ENCODE peak calls at places on chromosomes 5 and 9, in ten cellular contexts. One of them, this sample, is unnamed.

GRCh38 chr9:121818841-121819430 is 167.5 kb downstream of the DAB2IP start:
- DNase-seq in RPMI8226: no peak
- DNase-seq in smooth muscle cell of the brain vasculature: no peak
- DNase-seq in T-helper 2 cell: no peak
- DNase-seq in sigmoid colon: no peak
- DNase-seq in NCI-H82: no peak
- DNase-seq in brain microvascular endothelial cell: no peak
- DNase-seq in stimulated activated CD8-positive, alpha-beta memory T cell treated with anti-CD3 and anti-CD28 coated beads, Interleukin-4, amount 100 ng/mL, for 1 hour: no peak
- DNase-seq in pulmonary artery endothelial cell: no peak
- DNase-seq in hepatocyte: no peak
- DNase-seq in this sample: no peak

GRCh38 chr5:81759632-81760005 is 8.7 kb upstream of the SSBP2 start:
- DNase-seq in RPMI8226: no peak
- DNase-seq in smooth muscle cell of the brain vasculature: no peak
- DNase-seq in T-helper 2 cell: no peak
- DNase-seq in sigmoid colon: no peak
- DNase-seq in NCI-H82: no peak
- DNase-seq in brain microvascular endothelial cell: no peak
- DNase-seq in stimulated activated CD8-positive, alpha-beta memory T cell treated with anti-CD3 and anti-CD28 coated beads, Interleukin-4, amount 100 ng/mL, for 1 hour: no peak
- DNase-seq in pulmonary artery endothelial cell: no peak
- DNase-seq in hepatocyte: no peak
- DNase-seq in this sample: no peak

GRCh38 chr5:78577051-78577807 is 71.3 kb downstream of the LHFPL2 start:
- DNase-seq in RPMI8226: no peak
- DNase-seq in smooth muscle cell of the brain vasculature: no peak
- DNase-seq in T-helper 2 cell: no peak
- DNase-seq in sigmoid colon: peak
- DNase-seq in NCI-H82: no peak
- DNase-seq in brain microvascular endothelial cell: no peak
- DNase-seq in stimulated activated CD8-positive, alpha-beta memory T cell treated with anti-CD3 and anti-CD28 coated beads, Interleukin-4, amount 100 ng/mL, for 1 hour: no peak
- DNase-seq in pulmonary artery endothelial cell: no peak
- DNase-seq in hepatocyte: no peak
- DNase-seq in this sample: no peak

GRCh38 chr5:112420111-112420864 is 1.2 kb upstream of the EPB41L4A start:
- DNase-seq in RPMI8226: peak
- DNase-seq in smooth muscle cell of the brain vasculature: peak
- DNase-seq in T-helper 2 cell: no peak
- DNase-seq in sigmoid colon: peak
- DNase-seq in NCI-H82: peak
- DNase-seq in brain microvascular endothelial cell: peak
- DNase-seq in stimulated activated CD8-positive, alpha-beta memory T cell treated with anti-CD3 and anti-CD28 coated beads, Interleukin-4, amount 100 ng/mL, for 1 hour: no peak
- DNase-seq in pulmonary artery endothelial cell: peak
- DNase-seq in hepatocyte: peak
- DNase-seq in this sample: no peak

GRCh38 chr9:97768731-97769130 is 71.6 kb upstream of the XPA start:
- DNase-seq in RPMI8226: no peak
- DNase-seq in smooth muscle cell of the brain vasculature: no peak
- DNase-seq in T-helper 2 cell: no peak
- DNase-seq in sigmoid colon: no peak
- DNase-seq in NCI-H82: no peak
- DNase-seq in brain microvascular endothelial cell: peak
- DNase-seq in stimulated activated CD8-positive, alpha-beta memory T cell treated with anti-CD3 and anti-CD28 coated beads, Interleukin-4, amount 100 ng/mL, for 1 hour: no peak
- DNase-seq in pulmonary artery endothelial cell: no peak
- DNase-seq in hepatocyte: no peak
- DNase-seq in this sample: peak

GRCh38 chr5:991472-992267 is 16.9 kb upstream of the NKD2 start:
- DNase-seq in RPMI8226: no peak
- DNase-seq in smooth muscle cell of the brain vasculature: no peak
- DNase-seq in T-helper 2 cell: no peak
- DNase-seq in sigmoid colon: peak
- DNase-seq in NCI-H82: no peak
- DNase-seq in brain microvascular endothelial cell: no peak
- DNase-seq in stimulated activated CD8-positive, alpha-beta memory T cell treated with anti-CD3 and anti-CD28 coated beads, Interleukin-4, amount 100 ng/mL, for 1 hour: no peak
- DNase-seq in pulmonary artery endothelial cell: no peak
- DNase-seq in hepatocyte: peak
- DNase-seq in this sample: no peak

GRCh38 chr9:95505676-95506437 is 10.9 kb downstream of the PTCH1 start:
- DNase-seq in RPMI8226: peak
- DNase-seq in smooth muscle cell of the brain vasculature: no peak
- DNase-seq in T-helper 2 cell: no peak
- DNase-seq in sigmoid colon: peak
- DNase-seq in NCI-H82: peak
- DNase-seq in brain microvascular endothelial cell: no peak
- DNase-seq in stimulated activated CD8-positive, alpha-beta memory T cell treated with anti-CD3 and anti-CD28 coated beads, Interleukin-4, amount 100 ng/mL, for 1 hour: no peak
- DNase-seq in pulmonary artery endothelial cell: no peak
- DNase-seq in hepatocyte: peak
- DNase-seq in this sample: no peak

GRCh38 chr5:133119233-133119711 is 67.5 kb downstream of the HSPA4 start:
- DNase-seq in RPMI8226: no peak
- DNase-seq in smooth muscle cell of the brain vasculature: no peak
- DNase-seq in T-helper 2 cell: no peak
- DNase-seq in sigmoid colon: no peak
- DNase-seq in NCI-H82: peak
- DNase-seq in brain microvascular endothelial cell: no peak
- DNase-seq in stimulated activated CD8-positive, alpha-beta memory T cell treated with anti-CD3 and anti-CD28 coated beads, Interleukin-4, amount 100 ng/mL, for 1 hour: no peak
- DNase-seq in pulmonary artery endothelial cell: no peak
- DNase-seq in hepatocyte: no peak
- DNase-seq in this sample: no peak

GRCh38 chr9:134445000-134445399 is 118.7 kb downstream of the RXRA start:
- DNase-seq in RPMI8226: no peak
- DNase-seq in smooth muscle cell of the brain vasculature: no peak
- DNase-seq in T-helper 2 cell: no peak
- DNase-seq in sigmoid colon: no peak
- DNase-seq in NCI-H82: no peak
- DNase-seq in brain microvascular endothelial cell: no peak
- DNase-seq in stimulated activated CD8-positive, alpha-beta memory T cell treated with anti-CD3 and anti-CD28 coated beads, Interleukin-4, amount 100 ng/mL, for 1 hour: no peak
- DNase-seq in pulmonary artery endothelial cell: no peak
- DNase-seq in hepatocyte: no peak
- DNase-seq in this sample: no peak

GRCh38 chr9:15333376-15333881 is 26.4 kb upstream of the TTC39B start:
- DNase-seq in RPMI8226: no peak
- DNase-seq in smooth muscle cell of the brain vasculature: no peak
- DNase-seq in T-helper 2 cell: no peak
- DNase-seq in sigmoid colon: no peak
- DNase-seq in NCI-H82: no peak
- DNase-seq in brain microvascular endothelial cell: no peak
- DNase-seq in stimulated activated CD8-positive, alpha-beta memory T cell treated with anti-CD3 and anti-CD28 coated beads, Interleukin-4, amount 100 ng/mL, for 1 hour: no peak
- DNase-seq in pulmonary artery endothelial cell: no peak
- DNase-seq in hepatocyte: peak
- DNase-seq in this sample: no peak

GRCh38 chr5:72817076-72817476 is 615 bp downstream of the TNPO1 start:
- DNase-seq in RPMI8226: peak
- DNase-seq in smooth muscle cell of the brain vasculature: no peak
- DNase-seq in T-helper 2 cell: no peak
- DNase-seq in sigmoid colon: peak
- DNase-seq in NCI-H82: peak
- DNase-seq in brain microvascular endothelial cell: peak
- DNase-seq in stimulated activated CD8-positive, alpha-beta memory T cell treated with anti-CD3 and anti-CD28 coated beads, Interleukin-4, amount 100 ng/mL, for 1 hour: no peak
- DNase-seq in pulmonary artery endothelial cell: no peak
- DNase-seq in hepatocyte: peak
- DNase-seq in this sample: no peak

GRCh38 chr5:83281658-83282057 is 189.9 kb upstream of the VCAN start:
- DNase-seq in RPMI8226: no peak
- DNase-seq in smooth muscle cell of the brain vasculature: no peak
- DNase-seq in T-helper 2 cell: no peak
- DNase-seq in sigmoid colon: no peak
- DNase-seq in NCI-H82: no peak
- DNase-seq in brain microvascular endothelial cell: peak
- DNase-seq in stimulated activated CD8-positive, alpha-beta memory T cell treated with anti-CD3 and anti-CD28 coated beads, Interleukin-4, amount 100 ng/mL, for 1 hour: no peak
- DNase-seq in pulmonary artery endothelial cell: no peak
- DNase-seq in hepatocyte: no peak
- DNase-seq in this sample: peak

GRCh38 chr5:80408976-80409926 is 1.4 kb downstream of the ZFYVE16 start:
- DNase-seq in RPMI8226: no peak
- DNase-seq in smooth muscle cell of the brain vasculature: no peak
- DNase-seq in T-helper 2 cell: no peak
- DNase-seq in sigmoid colon: no peak
- DNase-seq in NCI-H82: peak
- DNase-seq in brain microvascular endothelial cell: peak
- DNase-seq in stimulated activated CD8-positive, alpha-beta memory T cell treated with anti-CD3 and anti-CD28 coated beads, Interleukin-4, amount 100 ng/mL, for 1 hour: no peak
- DNase-seq in pulmonary artery endothelial cell: no peak
- DNase-seq in hepatocyte: no peak
- DNase-seq in this sample: no peak

GRCh38 chr9:130901498-130902203 is 5.0 kb upstream of the QRFP start:
- DNase-seq in RPMI8226: peak
- DNase-seq in smooth muscle cell of the brain vasculature: no peak
- DNase-seq in T-helper 2 cell: no peak
- DNase-seq in sigmoid colon: no peak
- DNase-seq in NCI-H82: no peak
- DNase-seq in brain microvascular endothelial cell: no peak
- DNase-seq in stimulated activated CD8-positive, alpha-beta memory T cell treated with anti-CD3 and anti-CD28 coated beads, Interleukin-4, amount 100 ng/mL, for 1 hour: no peak
- DNase-seq in pulmonary artery endothelial cell: no peak
- DNase-seq in hepatocyte: no peak
- DNase-seq in this sample: no peak

GRCh38 chr5:81779125-81779934 is 28.4 kb upstream of the SSBP2 start:
- DNase-seq in RPMI8226: peak
- DNase-seq in smooth muscle cell of the brain vasculature: no peak
- DNase-seq in T-helper 2 cell: peak
- DNase-seq in sigmoid colon: peak
- DNase-seq in NCI-H82: no peak
- DNase-seq in brain microvascular endothelial cell: no peak
- DNase-seq in stimulated activated CD8-positive, alpha-beta memory T cell treated with anti-CD3 and anti-CD28 coated beads, Interleukin-4, amount 100 ng/mL, for 1 hour: no peak
- DNase-seq in pulmonary artery endothelial cell: no peak
- DNase-seq in hepatocyte: no peak
- DNase-seq in this sample: no peak

GRCh38 chr5:149959406-149960236 is 937 bp upstream of the SLC26A2 start:
- DNase-seq in RPMI8226: peak
- DNase-seq in smooth muscle cell of the brain vasculature: no peak
- DNase-seq in T-helper 2 cell: no peak
- DNase-seq in sigmoid colon: no peak
- DNase-seq in NCI-H82: peak
- DNase-seq in brain microvascular endothelial cell: peak
- DNase-seq in stimulated activated CD8-positive, alpha-beta memory T cell treated with anti-CD3 and anti-CD28 coated beads, Interleukin-4, amount 100 ng/mL, for 1 hour: no peak
- DNase-seq in pulmonary artery endothelial cell: peak
- DNase-seq in hepatocyte: peak
- DNase-seq in this sample: peak

GRCh38 chr5:158317507-158317906 is 458.6 kb upstream of the CLINT1 start:
- DNase-seq in RPMI8226: no peak
- DNase-seq in smooth muscle cell of the brain vasculature: no peak
- DNase-seq in T-helper 2 cell: no peak
- DNase-seq in sigmoid colon: no peak
- DNase-seq in NCI-H82: peak
- DNase-seq in brain microvascular endothelial cell: no peak
- DNase-seq in stimulated activated CD8-positive, alpha-beta memory T cell treated with anti-CD3 and anti-CD28 coated beads, Interleukin-4, amount 100 ng/mL, for 1 hour: no peak
- DNase-seq in pulmonary artery endothelial cell: no peak
- DNase-seq in hepatocyte: no peak
- DNase-seq in this sample: no peak

GRCh38 chr5:1161832-1162229 is 39.6 kb upstream of the SLC6A19 start:
- DNase-seq in RPMI8226: no peak
- DNase-seq in smooth muscle cell of the brain vasculature: no peak
- DNase-seq in T-helper 2 cell: no peak
- DNase-seq in sigmoid colon: peak
- DNase-seq in NCI-H82: no peak
- DNase-seq in brain microvascular endothelial cell: no peak
- DNase-seq in stimulated activated CD8-positive, alpha-beta memory T cell treated with anti-CD3 and anti-CD28 coated beads, Interleukin-4, amount 100 ng/mL, for 1 hour: no peak
- DNase-seq in pulmonary artery endothelial cell: no peak
- DNase-seq in hepatocyte: no peak
- DNase-seq in this sample: no peak

GRCh38 chr5:82749453-82749852 is 327.7 kb downstream of the TMEM167A start:
- DNase-seq in RPMI8226: peak
- DNase-seq in smooth muscle cell of the brain vasculature: no peak
- DNase-seq in T-helper 2 cell: no peak
- DNase-seq in sigmoid colon: no peak
- DNase-seq in NCI-H82: no peak
- DNase-seq in brain microvascular endothelial cell: peak
- DNase-seq in stimulated activated CD8-positive, alpha-beta memory T cell treated with anti-CD3 and anti-CD28 coated beads, Interleukin-4, amount 100 ng/mL, for 1 hour: no peak
- DNase-seq in pulmonary artery endothelial cell: no peak
- DNase-seq in hepatocyte: peak
- DNase-seq in this sample: no peak

GRCh38 chr9:104536756-104537155 is at the start of gene OR13C3:
- DNase-seq in RPMI8226: no peak
- DNase-seq in smooth muscle cell of the brain vasculature: no peak
- DNase-seq in T-helper 2 cell: no peak
- DNase-seq in sigmoid colon: no peak
- DNase-seq in NCI-H82: no peak
- DNase-seq in brain microvascular endothelial cell: no peak
- DNase-seq in stimulated activated CD8-positive, alpha-beta memory T cell treated with anti-CD3 and anti-CD28 coated beads, Interleukin-4, amount 100 ng/mL, for 1 hour: no peak
- DNase-seq in pulmonary artery endothelial cell: no peak
- DNase-seq in hepatocyte: no peak
- DNase-seq in this sample: no peak

GRCh38 chr5:40429258-40430111 is 250.2 kb upstream of the PTGER4 start:
- DNase-seq in RPMI8226: no peak
- DNase-seq in smooth muscle cell of the brain vasculature: no peak
- DNase-seq in T-helper 2 cell: no peak
- DNase-seq in sigmoid colon: no peak
- DNase-seq in NCI-H82: no peak
- DNase-seq in brain microvascular endothelial cell: peak
- DNase-seq in stimulated activated CD8-positive, alpha-beta memory T cell treated with anti-CD3 and anti-CD28 coated beads, Interleukin-4, amount 100 ng/mL, for 1 hour: no peak
- DNase-seq in pulmonary artery endothelial cell: peak
- DNase-seq in hepatocyte: no peak
- DNase-seq in this sample: no peak

GRCh38 chr9:97773091-97773490 is 76.0 kb upstream of the XPA start:
- DNase-seq in RPMI8226: no peak
- DNase-seq in smooth muscle cell of the brain vasculature: no peak
- DNase-seq in T-helper 2 cell: no peak
- DNase-seq in sigmoid colon: no peak
- DNase-seq in NCI-H82: no peak
- DNase-seq in brain microvascular endothelial cell: no peak
- DNase-seq in stimulated activated CD8-positive, alpha-beta memory T cell treated with anti-CD3 and anti-CD28 coated beads, Interleukin-4, amount 100 ng/mL, for 1 hour: no peak
- DNase-seq in pulmonary artery endothelial cell: no peak
- DNase-seq in hepatocyte: no peak
- DNase-seq in this sample: no peak

GRCh38 chr5:1799602-1800469 is at the start of gene MRPL36:
- DNase-seq in RPMI8226: peak
- DNase-seq in smooth muscle cell of the brain vasculature: peak
- DNase-seq in T-helper 2 cell: peak
- DNase-seq in sigmoid colon: peak
- DNase-seq in NCI-H82: peak
- DNase-seq in brain microvascular endothelial cell: peak
- DNase-seq in stimulated activated CD8-positive, alpha-beta memory T cell treated with anti-CD3 and anti-CD28 coated beads, Interleukin-4, amount 100 ng/mL, for 1 hour: peak
- DNase-seq in pulmonary artery endothelial cell: peak
- DNase-seq in hepatocyte: peak
- DNase-seq in this sample: peak

GRCh38 chr9:21830589-21830988 is 28.2 kb downstream of the MTAP start:
- DNase-seq in RPMI8226: no peak
- DNase-seq in smooth muscle cell of the brain vasculature: no peak
- DNase-seq in T-helper 2 cell: no peak
- DNase-seq in sigmoid colon: no peak
- DNase-seq in NCI-H82: no peak
- DNase-seq in brain microvascular endothelial cell: no peak
- DNase-seq in stimulated activated CD8-positive, alpha-beta memory T cell treated with anti-CD3 and anti-CD28 coated beads, Interleukin-4, amount 100 ng/mL, for 1 hour: no peak
- DNase-seq in pulmonary artery endothelial cell: no peak
- DNase-seq in hepatocyte: no peak
- DNase-seq in this sample: peak

GRCh38 chr9:131500939-131501541 is 1.7 kb upstream of the POMT1 start:
- DNase-seq in RPMI8226: peak
- DNase-seq in smooth muscle cell of the brain vasculature: no peak
- DNase-seq in T-helper 2 cell: no peak
- DNase-seq in sigmoid colon: no peak
- DNase-seq in NCI-H82: peak
- DNase-seq in brain microvascular endothelial cell: no peak
- DNase-seq in stimulated activated CD8-positive, alpha-beta memory T cell treated with anti-CD3 and anti-CD28 coated beads, Interleukin-4, amount 100 ng/mL, for 1 hour: no peak
- DNase-seq in pulmonary artery endothelial cell: no peak
- DNase-seq in hepatocyte: peak
- DNase-seq in this sample: peak

GRCh38 chr5:386432-387341 is 56.3 kb upstream of the EXOC3 start:
- DNase-seq in RPMI8226: no peak
- DNase-seq in smooth muscle cell of the brain vasculature: no peak
- DNase-seq in T-helper 2 cell: no peak
- DNase-seq in sigmoid colon: peak
- DNase-seq in NCI-H82: no peak
- DNase-seq in brain microvascular endothelial cell: no peak
- DNase-seq in stimulated activated CD8-positive, alpha-beta memory T cell treated with anti-CD3 and anti-CD28 coated beads, Interleukin-4, amount 100 ng/mL, for 1 hour: no peak
- DNase-seq in pulmonary artery endothelial cell: no peak
- DNase-seq in hepatocyte: peak
- DNase-seq in this sample: no peak

GRCh38 chr5:14036947-14037346 is 92.5 kb upstream of the DNAH5 start:
- DNase-seq in RPMI8226: no peak
- DNase-seq in smooth muscle cell of the brain vasculature: no peak
- DNase-seq in T-helper 2 cell: no peak
- DNase-seq in sigmoid colon: no peak
- DNase-seq in NCI-H82: no peak
- DNase-seq in brain microvascular endothelial cell: no peak
- DNase-seq in stimulated activated CD8-positive, alpha-beta memory T cell treated with anti-CD3 and anti-CD28 coated beads, Interleukin-4, amount 100 ng/mL, for 1 hour: no peak
- DNase-seq in pulmonary artery endothelial cell: no peak
- DNase-seq in hepatocyte: no peak
- DNase-seq in this sample: no peak

GRCh38 chr5:3317051-3317795 is 278.4 kb upstream of the IRX1 start:
- DNase-seq in RPMI8226: no peak
- DNase-seq in smooth muscle cell of the brain vasculature: no peak
- DNase-seq in T-helper 2 cell: no peak
- DNase-seq in sigmoid colon: no peak
- DNase-seq in NCI-H82: no peak
- DNase-seq in brain microvascular endothelial cell: no peak
- DNase-seq in stimulated activated CD8-positive, alpha-beta memory T cell treated with anti-CD3 and anti-CD28 coated beads, Interleukin-4, amount 100 ng/mL, for 1 hour: no peak
- DNase-seq in pulmonary artery endothelial cell: no peak
- DNase-seq in hepatocyte: no peak
- DNase-seq in this sample: no peak